ENCODE peak calls at places on chromosomes 1 and 21, in five cellular contexts. S is cardiac fibroblast, V is heart left ventricle, U is BJ, J is mucosa of descending colon. Z is an unnamed sample.

GRCh38 chr1:243946253-243946652 is 96.2 kb upstream of the AKT3 start:
- DNase-seq in S (no peak), V (no peak), U (no peak), J (no peak), Z (no peak)

GRCh38 chr1:228109962-228110488 is 926 bp upstream of the MRPL55 start:
- DNase-seq in S (peak), V (no peak), U (no peak), J (no peak), Z (no peak)

GRCh38 chr1:208219659-208220282 is 24.4 kb downstream of the PLXNA2 start:
- DNase-seq in S (peak), V (peak), U (peak), J (no peak), Z (no peak)

GRCh38 chr1:219446288-219446687 is 166.6 kb downstream of the ZC3H11B start:
- DNase-seq in S (no peak), V (no peak), U (no peak), J (no peak), Z (no peak)

GRCh38 chr1:110787328-110788071 is 85.4 kb upstream of the CD53 start:
- DNase-seq in S (no peak), V (no peak), U (no peak), J (peak), Z (no peak)

GRCh38 chr1:53369761-53370160 is 41.9 kb upstream of the LRP8 start:
- DNase-seq in S (no peak), V (no peak), U (no peak), J (no peak), Z (no peak)

GRCh38 chr1:38815903-38816627 is 43.5 kb downstream of the RRAGC start:
- DNase-seq in S (no peak), V (no peak), U (no peak), J (no peak), Z (peak)

GRCh38 chr1:44808063-44808937 is at the start of gene BTBD19:
- DNase-seq in S (peak), V (peak), U (no peak), J (peak), Z (peak)

GRCh38 chr1:84996846-84997666 is at the start of gene MCOLN2:
- DNase-seq in S (no peak), V (peak), U (no peak), J (peak), Z (peak)

GRCh38 chr1:167499657-167500056 is 18.7 kb downstream of the CD247 start:
- DNase-seq in S (no peak), V (no peak), U (no peak), J (no peak), Z (no peak)

GRCh38 chr1:179474713-179475112 is 101.0 kb downstream of the NPHS2 start:
- DNase-seq in S (no peak), V (no peak), U (no peak), J (no peak), Z (no peak)

GRCh38 chr21:37074195-37074510 is 1.1 kb downstream of the TTC3 start:
- DNase-seq in S (no peak), V (no peak), U (no peak), J (no peak), Z (no peak)

GRCh38 chr1:7319196-7319595 is 451.9 kb upstream of the VAMP3 start:
- DNase-seq in S (no peak), V (no peak), U (no peak), J (no peak), Z (no peak)

GRCh38 chr21:42395302-42395701 is 550 bp downstream of the TMPRSS3 start:
- DNase-seq in S (no peak), V (no peak), U (no peak), J (no peak), Z (no peak)

GRCh38 chr1:16720403-16721223 is 19.7 kb upstream of the RNU1-4 start:
- DNase-seq in S (no peak), V (peak), U (no peak), J (no peak), Z (no peak)

GRCh38 chr1:171794085-171794484 is 12.6 kb downstream of the METTL13 start:
- DNase-seq in S (peak), V (no peak), U (no peak), J (no peak), Z (peak)

GRCh38 chr1:6178751-6179563 is 1.2 kb downstream of the CHD5 start:
- DNase-seq in S (no peak), V (no peak), U (no peak), J (peak), Z (no peak)

GRCh38 chr1:34929497-34929852 is at the start of gene DLGAP3:
- DNase-seq in S (no peak), V (no peak), U (no peak), J (peak), Z (no peak)

GRCh38 chr1:48552420-48552819 is 80.4 kb upstream of the SPATA6 start:
- DNase-seq in S (peak), V (no peak), U (no peak), J (no peak), Z (peak)

GRCh38 chr21:38621132-38621531 is 122.9 kb upstream of the ERG start:
- DNase-seq in S (no peak), V (no peak), U (no peak), J (peak), Z (no peak)

GRCh38 chr1:54904476-54905048 is 17.6 kb upstream of the DHCR24 start:
- DNase-seq in S (peak), V (no peak), U (peak), J (no peak), Z (peak)

GRCh38 chr21:26717146-26717739 is 128.0 kb downstream of the ADAMTS1 start:
- DNase-seq in S (peak), V (no peak), U (no peak), J (no peak), Z (peak)

GRCh38 chr1:48817505-48818114 is 40.9 kb upstream of the BEND5 start:
- DNase-seq in S (peak), V (peak), U (no peak), J (peak), Z (peak)

GRCh38 chr1:100834779-100835645 is 59.6 kb downstream of the EXTL2 start:
- DNase-seq in S (peak), V (no peak), U (no peak), J (no peak), Z (no peak)

GRCh38 chr1:8025671-8026144 is 401 bp downstream of the ERRFI1 start:
- DNase-seq in S (peak), V (no peak), U (no peak), J (no peak), Z (peak)

GRCh38 chr1:85502625-85503083 is 37.7 kb upstream of the DDAH1 start:
- DNase-seq in S (peak), V (peak), U (no peak), J (peak), Z (peak)

GRCh38 chr1:37951783-37952624 is 5.2 kb upstream of the INPP5B start:
- DNase-seq in S (no peak), V (no peak), U (no peak), J (no peak), Z (no peak)

GRCh38 chr1:34597877-34598514 is 156.9 kb upstream of the GJB5 start:
- DNase-seq in S (peak), V (peak), U (no peak), J (peak), Z (peak)

GRCh38 chr1:169548312-169548711 is 38.0 kb downstream of the F5 start:
- DNase-seq in S (no peak), V (no peak), U (no peak), J (peak), Z (no peak)

GRCh38 chr1:231052777-231053176 is 12.7 kb upstream of the FAM89A start:
- DNase-seq in S (no peak), V (no peak), U (no peak), J (no peak), Z (no peak)

GRCh38 chr1:231057410-231057809 is 17.4 kb upstream of the FAM89A start:
- DNase-seq in S (no peak), V (no peak), U (no peak), J (no peak), Z (no peak)

GRCh38 chr1:231050395-231050794 is 10.3 kb upstream of the FAM89A start:
- DNase-seq in S (no peak), V (no peak), U (no peak), J (no peak), Z (no peak)

GRCh38 chr1:231055271-231055670 is 15.2 kb upstream of the FAM89A start:
- DNase-seq in S (no peak), V (no peak), U (no peak), J (no peak), Z (no peak)

DNA sequence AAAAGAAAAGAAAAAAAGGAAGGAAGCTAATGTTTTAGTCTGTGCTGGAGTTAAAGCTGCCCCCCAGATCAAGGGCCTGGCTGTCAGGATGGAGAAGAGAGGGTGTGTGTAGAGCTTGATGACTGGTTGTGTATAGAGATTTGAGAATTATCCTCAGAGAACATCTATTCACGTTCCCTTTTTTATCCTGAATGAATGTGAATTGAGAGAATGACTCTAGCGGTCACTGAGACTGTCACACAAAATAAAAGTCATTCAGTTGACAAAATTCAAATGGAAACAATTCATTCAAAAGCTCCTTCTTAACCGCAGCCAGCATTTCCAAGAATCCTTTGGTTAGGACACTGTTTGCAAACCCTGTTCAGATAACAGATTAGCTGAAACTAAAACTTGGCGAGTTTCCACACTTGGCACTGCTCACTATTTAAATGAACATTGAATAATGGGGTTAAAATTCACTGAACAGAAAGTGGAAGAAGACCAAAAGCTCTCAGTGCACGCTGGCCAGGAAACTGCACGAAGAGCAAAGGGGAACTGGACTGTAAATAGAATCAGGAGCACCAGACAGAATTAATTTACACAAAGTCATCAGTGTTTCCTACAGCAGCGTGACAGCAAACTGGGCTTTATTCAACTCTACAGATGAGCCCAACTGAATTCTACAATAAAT is 13.6 kb upstream of the FAM89A start:
- DNase-seq in S (peak), V (no peak), U (peak), J (no peak), Z (peak)
- TF ChIP-seq CTCF in S (no peak), V (no peak), U (no peak), J (no peak), Z (no peak)

GRCh38 chr1:51749151-51749550 is 129.4 kb downstream of the NRDC start:
- DNase-seq in S (no peak), V (no peak), U (no peak), J (no peak), Z (no peak)
- H3K4me3 ChIP-seq in S (no peak), V (no peak), U (no peak), J (no peak), Z (no peak)

DNA sequence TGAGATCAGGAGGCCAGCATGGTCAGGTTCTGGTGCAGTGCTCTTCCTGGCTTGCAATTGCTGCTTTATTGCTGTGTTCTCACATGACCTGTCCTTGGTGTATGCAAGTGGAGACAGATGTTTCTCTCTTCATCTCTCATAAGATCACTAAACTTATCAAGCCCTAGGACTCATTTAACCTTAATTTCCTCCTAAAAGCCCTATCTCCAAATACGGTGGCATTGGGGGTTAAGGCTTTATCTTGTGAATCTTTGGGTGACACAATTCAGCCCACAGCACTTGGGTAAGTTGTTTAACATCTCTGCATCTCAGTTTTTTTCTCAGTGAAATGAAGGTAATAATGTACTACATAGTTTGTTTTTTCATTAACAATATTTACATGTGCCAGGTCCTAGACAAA is 152.4 kb downstream of the RWDD3 start:
- DNase-seq in S (no peak), V (no peak), U (no peak), J (no peak), Z (no peak)
- TF ChIP-seq CTCF in S (no peak), V (no peak), U (no peak), J (no peak), Z (no peak)

DNA sequence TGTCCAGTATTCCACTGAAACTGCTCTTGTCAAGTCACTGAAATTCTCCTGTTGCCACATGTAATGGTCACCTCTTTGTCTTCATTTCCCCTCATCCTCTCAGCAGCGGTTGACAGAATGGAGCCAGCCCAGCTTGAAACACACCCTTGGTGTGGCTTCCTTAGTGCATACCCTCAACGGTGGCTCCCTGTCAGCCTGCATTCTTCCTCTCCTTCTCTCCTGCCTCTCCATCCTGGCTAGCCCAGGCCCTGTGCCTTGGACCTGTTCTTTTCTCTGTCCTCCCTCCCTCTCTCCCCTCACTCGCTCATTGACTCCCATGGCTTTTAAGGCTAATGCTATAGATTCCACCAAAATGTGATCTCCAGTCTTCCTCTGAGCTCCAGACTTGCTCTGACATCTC is 3.7 kb downstream of the FCMR start:
- DNase-seq in S (no peak), V (no peak), U (no peak), J (no peak), Z (no peak)
- H3K4me3 ChIP-seq in S (no peak), V (no peak), U (no peak), J (no peak), Z (no peak)

DNA sequence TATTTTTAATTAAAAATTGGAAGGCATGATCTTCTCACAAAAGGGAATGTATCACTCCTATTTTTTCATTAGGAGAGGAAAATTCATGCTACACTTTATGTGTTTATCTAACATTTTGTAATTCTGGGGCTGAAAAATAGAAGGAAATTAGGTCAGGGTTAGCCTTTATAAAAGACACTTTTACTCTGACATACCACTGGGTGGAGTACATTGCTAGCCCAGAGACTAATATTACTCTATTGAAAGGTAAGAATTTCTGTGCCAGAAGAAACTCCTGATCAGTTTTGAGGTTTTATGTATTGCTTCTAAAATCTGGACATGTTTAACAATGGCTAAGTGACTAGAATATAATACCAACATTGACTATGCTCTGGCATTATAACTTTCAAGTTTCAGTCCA is 724.6 kb downstream of the USP25 start:
- DNase-seq in S (peak), V (no peak), U (no peak), J (no peak), Z (no peak)
- TF ChIP-seq CTCF in S (peak), V (no peak), U (peak), J (no peak), Z (peak)

DNA sequence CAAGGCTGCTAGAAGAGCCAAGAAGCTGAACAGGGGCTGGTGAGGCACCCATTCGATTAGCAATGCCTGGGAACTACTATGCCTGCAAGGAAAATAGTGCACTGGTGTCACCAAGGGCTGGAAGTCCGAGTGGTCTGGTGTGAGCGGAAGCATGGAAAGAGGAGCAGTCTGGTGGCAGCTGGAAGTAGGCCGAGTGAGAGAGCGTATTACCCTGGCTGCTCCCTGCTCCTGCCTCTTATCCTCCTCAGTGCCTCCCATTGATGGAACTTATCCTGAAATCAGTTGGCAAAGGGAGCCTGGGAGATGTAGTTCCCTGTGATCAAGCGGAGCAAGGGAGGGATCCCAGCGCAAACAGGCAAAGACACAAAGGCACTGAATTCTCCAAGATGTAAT is 9.6 kb downstream of the SMAP2 start:
- DNase-seq in S (peak), V (no peak), U (no peak), J (no peak), Z (peak)
- H3K4me3 ChIP-seq in S (no peak), V (no peak), U (no peak), J (no peak), Z (no peak)

GRCh38 chr1:201468844-201469644 is at the start of gene PHLDA3:
- DNase-seq in S (peak), V (peak), U (peak), J (peak), Z (peak)
- TF ChIP-seq CTCF in S (no peak), V (no peak), U (peak), J (no peak), Z (no peak)

Z was measured in foreskin fibroblast.